ENCODE peak calls at places on chromosomes 5 and 9, in six cellular contexts. One of them, this sample, is unnamed.

GRCh38 chr5:142522983-142523382 is 162.9 kb downstream of the FGF1 start:
- DNase-seq in uterus: no peak
- DNase-seq in foreskin fibroblast: no peak
- DNase-seq in IMR-90: no peak
- DNase-seq in keratinocyte: no peak
- DNase-seq in heart right ventricle: no peak
- DNase-seq in this sample: no peak

GRCh38 chr5:142433526-142434321 is 108.9 kb upstream of the SPRY4 start:
- DNase-seq in IMR-90: peak; percentile 47
- DNase-seq in foreskin fibroblast: peak; percentile 46
- DNase-seq in heart right ventricle: no peak
- DNase-seq in uterus: no peak
- DNase-seq in keratinocyte: no peak
- DNase-seq in this sample: no peak

GRCh38 chr5:32710335-32710858 is 724 bp upstream of the NPR3 start:
- DNase-seq in uterus: peak; percentile 15
- DNase-seq in heart right ventricle: peak; percentile 45
- DNase-seq in foreskin fibroblast: no peak
- DNase-seq in keratinocyte: no peak
- DNase-seq in IMR-90: no peak
- DNase-seq in this sample: no peak

GRCh38 chr9:136087741-136088480 is 7.2 kb downstream of the NACC2 start:
- DNase-seq in foreskin fibroblast: no peak
- DNase-seq in uterus: no peak
- DNase-seq in heart right ventricle: peak; percentile 28
- DNase-seq in IMR-90: no peak
- DNase-seq in keratinocyte: no peak
- DNase-seq in this sample: peak; percentile 20

GRCh38 chr5:139642213-139642612 is 5.9 kb upstream of the CXXC5 start:
- DNase-seq in IMR-90: no peak
- DNase-seq in foreskin fibroblast: no peak
- DNase-seq in heart right ventricle: no peak
- DNase-seq in keratinocyte: no peak
- DNase-seq in uterus: no peak
- DNase-seq in this sample: no peak

GRCh38 chr9:27665121-27665520 is 91.8 kb upstream of the C9orf72 start:
- DNase-seq in heart right ventricle: no peak
- DNase-seq in uterus: no peak
- DNase-seq in foreskin fibroblast: no peak
- DNase-seq in IMR-90: no peak
- DNase-seq in keratinocyte: no peak
- DNase-seq in this sample: no peak

GRCh38 chr9:14170973-14171596 is 142.9 kb downstream of the NFIB start:
- DNase-seq in uterus: no peak
- DNase-seq in keratinocyte: peak; percentile 26
- DNase-seq in foreskin fibroblast: peak; percentile 47
- DNase-seq in IMR-90: peak; percentile 83
- DNase-seq in heart right ventricle: no peak
- DNase-seq in this sample: no peak

GRCh38 chr5:55551298-55551846 is 16.6 kb upstream of the PLPP1 start:
- DNase-seq in IMR-90: no peak
- DNase-seq in keratinocyte: no peak
- DNase-seq in heart right ventricle: no peak
- DNase-seq in foreskin fibroblast: no peak
- DNase-seq in uterus: no peak
- DNase-seq in this sample: no peak

GRCh38 chr9:108530141-108530540 is 325.6 kb downstream of the ACTL7B start:
- DNase-seq in IMR-90: no peak
- DNase-seq in keratinocyte: no peak
- DNase-seq in foreskin fibroblast: no peak
- DNase-seq in uterus: no peak
- DNase-seq in heart right ventricle: no peak
- DNase-seq in this sample: no peak

GRCh38 chr9:108534741-108535140 is 321.0 kb downstream of the ACTL7B start:
- DNase-seq in IMR-90: peak; percentile 88
- DNase-seq in heart right ventricle: no peak
- DNase-seq in foreskin fibroblast: peak; percentile 90
- DNase-seq in keratinocyte: no peak
- DNase-seq in uterus: no peak
- DNase-seq in this sample: no peak

GRCh38 chr9:108537756-108538155 is 318.0 kb downstream of the ACTL7B start:
- DNase-seq in IMR-90: peak; percentile 16
- DNase-seq in keratinocyte: no peak
- DNase-seq in heart right ventricle: no peak
- DNase-seq in foreskin fibroblast: peak; percentile 35
- DNase-seq in uterus: no peak
- DNase-seq in this sample: no peak

GRCh38 chr9:108536836-108537601 is 318.8 kb downstream of the ACTL7B start:
- DNase-seq in keratinocyte: no peak
- DNase-seq in heart right ventricle: no peak
- DNase-seq in IMR-90: peak; percentile 18
- DNase-seq in uterus: no peak
- DNase-seq in foreskin fibroblast: peak; percentile 65
- DNase-seq in this sample: no peak

GRCh38 chr9:108535526-108535925 is 320.3 kb downstream of the ACTL7B start:
- DNase-seq in foreskin fibroblast: peak; percentile 30
- DNase-seq in IMR-90: no peak
- DNase-seq in keratinocyte: no peak
- DNase-seq in uterus: no peak
- DNase-seq in heart right ventricle: no peak
- DNase-seq in this sample: no peak
- TF ChIP-seq CTCF in foreskin fibroblast: peak; percentile 29
- TF ChIP-seq CTCF in IMR-90: peak; percentile 25
- TF ChIP-seq CTCF in keratinocyte: peak; percentile 34
- TF ChIP-seq CTCF in uterus: peak; percentile 11
- TF ChIP-seq CTCF in heart right ventricle: peak; percentile 37
- TF ChIP-seq CTCF in this sample: peak; percentile 73

GRCh38 chr5:15791274-15791673 is 291.3 kb downstream of the FBXL7 start:
- DNase-seq in IMR-90: no peak
- DNase-seq in heart right ventricle: no peak
- DNase-seq in uterus: no peak
- DNase-seq in keratinocyte: no peak
- DNase-seq in foreskin fibroblast: peak; percentile 25
- DNase-seq in this sample: no peak
- TF ChIP-seq CTCF in IMR-90: no peak
- TF ChIP-seq CTCF in heart right ventricle: peak; percentile 32
- TF ChIP-seq CTCF in uterus: no peak
- TF ChIP-seq CTCF in keratinocyte: no peak
- TF ChIP-seq CTCF in foreskin fibroblast: no peak
- TF ChIP-seq CTCF in this sample: no peak

GRCh38 chr5:158756873-158757272 is 342.8 kb downstream of the EBF1 start:
- DNase-seq in keratinocyte: no peak
- DNase-seq in heart right ventricle: no peak
- DNase-seq in foreskin fibroblast: no peak
- DNase-seq in IMR-90: no peak
- DNase-seq in uterus: no peak
- DNase-seq in this sample: no peak
- TF ChIP-seq CTCF in keratinocyte: no peak
- TF ChIP-seq CTCF in heart right ventricle: no peak
- TF ChIP-seq CTCF in foreskin fibroblast: no peak
- TF ChIP-seq CTCF in IMR-90: no peak
- TF ChIP-seq CTCF in uterus: no peak
- TF ChIP-seq CTCF in this sample: no peak

DNA sequence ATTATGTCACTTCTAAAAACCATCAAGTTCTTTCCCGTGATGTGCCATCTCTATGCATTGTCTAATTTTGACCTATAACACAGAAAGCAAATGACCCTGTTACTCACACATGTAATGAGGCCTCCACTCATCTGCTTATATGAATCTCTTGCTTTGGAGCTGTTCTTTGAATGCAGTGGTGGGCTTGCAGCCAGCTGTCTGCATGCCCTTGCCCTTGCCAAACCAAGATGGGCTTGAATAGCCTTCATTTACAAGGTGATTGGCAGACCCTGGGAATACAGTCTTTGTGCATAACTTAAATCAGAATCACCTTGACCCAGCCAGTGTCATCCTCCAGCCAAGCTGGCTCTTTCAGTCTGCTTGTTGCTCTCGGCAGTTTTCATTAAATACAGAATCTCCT is 163.3 kb downstream of the TRIO start:
- DNase-seq in uterus: no peak
- DNase-seq in IMR-90: no peak
- DNase-seq in foreskin fibroblast: no peak
- DNase-seq in keratinocyte: no peak
- DNase-seq in heart right ventricle: no peak
- DNase-seq in this sample: no peak
- TF ChIP-seq CTCF in uterus: no peak
- TF ChIP-seq CTCF in IMR-90: no peak
- TF ChIP-seq CTCF in foreskin fibroblast: no peak
- TF ChIP-seq CTCF in keratinocyte: no peak
- TF ChIP-seq CTCF in heart right ventricle: no peak
- TF ChIP-seq CTCF in this sample: no peak

GRCh38 chr5:58794875-58795274 is 212.0 kb downstream of the RAB3C start:
- DNase-seq in foreskin fibroblast: no peak
- DNase-seq in uterus: no peak
- DNase-seq in heart right ventricle: no peak
- DNase-seq in IMR-90: no peak
- DNase-seq in keratinocyte: no peak
- DNase-seq in this sample: no peak
- TF ChIP-seq CTCF in foreskin fibroblast: no peak
- TF ChIP-seq CTCF in uterus: no peak
- TF ChIP-seq CTCF in heart right ventricle: no peak
- TF ChIP-seq CTCF in IMR-90: no peak
- TF ChIP-seq CTCF in keratinocyte: no peak
- TF ChIP-seq CTCF in this sample: no peak

GRCh38 chr5:112216140-112216539 is 202.9 kb downstream of the EPB41L4A start:
- DNase-seq in IMR-90: no peak
- DNase-seq in foreskin fibroblast: no peak
- DNase-seq in heart right ventricle: no peak
- DNase-seq in keratinocyte: no peak
- DNase-seq in uterus: no peak
- DNase-seq in this sample: no peak

GRCh38 chr5:112205840-112206239 is 213.2 kb downstream of the EPB41L4A start:
- DNase-seq in keratinocyte: no peak
- DNase-seq in uterus: no peak
- DNase-seq in IMR-90: no peak
- DNase-seq in heart right ventricle: no peak
- DNase-seq in foreskin fibroblast: no peak
- DNase-seq in this sample: no peak

GRCh38 chr5:112208699-112209615 is 210.1 kb downstream of the EPB41L4A start:
- DNase-seq in keratinocyte: no peak
- DNase-seq in uterus: no peak
- DNase-seq in IMR-90: peak; percentile 4
- DNase-seq in heart right ventricle: no peak
- DNase-seq in foreskin fibroblast: no peak
- DNase-seq in this sample: no peak

GRCh38 chr5:112210430-112211005 is 208.6 kb downstream of the EPB41L4A start:
- DNase-seq in keratinocyte: no peak
- DNase-seq in uterus: no peak
- DNase-seq in IMR-90: peak; percentile 17
- DNase-seq in foreskin fibroblast: peak; percentile 53
- DNase-seq in heart right ventricle: no peak
- DNase-seq in this sample: no peak
- TF ChIP-seq CTCF in keratinocyte: peak; percentile 61
- TF ChIP-seq CTCF in uterus: peak; percentile 50
- TF ChIP-seq CTCF in IMR-90: peak; percentile 58
- TF ChIP-seq CTCF in foreskin fibroblast: peak; percentile 70
- TF ChIP-seq CTCF in heart right ventricle: peak; percentile 59
- TF ChIP-seq CTCF in this sample: peak; percentile 51

DNA sequence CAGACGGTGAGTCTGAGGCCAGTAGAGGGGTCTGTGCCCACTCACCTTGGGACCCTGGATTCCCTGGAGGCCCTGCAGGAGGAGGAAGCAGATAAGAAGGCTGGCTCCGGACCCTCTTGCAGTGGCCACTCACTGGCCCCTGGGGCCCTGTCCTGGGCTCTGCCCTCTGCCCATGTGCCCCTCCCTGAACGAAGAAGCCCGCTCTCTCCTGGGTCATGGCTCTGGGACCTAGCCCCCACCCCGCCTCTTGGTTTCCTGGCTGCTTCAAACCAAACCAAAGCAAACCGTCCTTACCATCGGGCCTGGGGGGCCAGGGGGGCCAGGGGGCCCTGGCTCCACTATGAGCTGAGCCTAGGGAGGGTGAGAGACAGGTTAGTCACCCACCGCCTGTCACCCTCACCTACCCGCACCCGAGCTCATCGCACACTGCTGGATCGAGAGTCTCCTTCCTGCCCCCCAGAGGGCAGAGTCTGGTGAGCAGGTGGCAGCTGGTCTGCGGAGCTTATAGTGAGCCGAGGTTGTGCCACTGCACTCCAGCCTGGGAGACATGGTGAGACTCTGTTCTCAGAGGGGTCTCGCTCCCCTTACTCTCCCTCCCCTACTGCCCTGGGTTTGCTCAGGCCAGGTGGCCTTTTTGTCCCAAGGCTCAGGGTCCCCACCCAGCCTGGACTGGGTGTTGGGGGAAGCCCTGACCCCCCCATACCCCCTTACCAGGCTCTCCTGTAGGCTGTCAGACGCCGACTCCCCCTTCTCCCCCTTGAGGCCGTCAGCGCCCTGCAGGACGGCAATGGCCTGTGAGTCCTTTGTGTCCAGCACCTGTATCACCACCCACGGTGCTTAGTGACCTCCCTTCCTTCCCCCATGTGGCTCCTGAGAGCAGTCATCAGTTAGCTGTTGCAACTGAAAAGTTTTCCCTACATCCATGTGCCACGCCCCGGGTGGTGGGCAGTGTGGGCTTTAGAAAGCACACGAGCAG is 15.2 kb upstream of the PHYKPL start:
- DNase-seq in IMR-90: no peak
- DNase-seq in uterus: no peak
- DNase-seq in foreskin fibroblast: no peak
- DNase-seq in keratinocyte: no peak
- DNase-seq in heart right ventricle: no peak
- DNase-seq in this sample: no peak
- TF ChIP-seq CTCF in IMR-90: no peak
- TF ChIP-seq CTCF in uterus: no peak
- TF ChIP-seq CTCF in foreskin fibroblast: no peak
- TF ChIP-seq CTCF in keratinocyte: no peak
- TF ChIP-seq CTCF in heart right ventricle: no peak
- TF ChIP-seq CTCF in this sample: no peak

GRCh38 chr9:134344068-134344820 is 18.0 kb downstream of the RXRA start:
- DNase-seq in heart right ventricle: peak; percentile 66
- DNase-seq in keratinocyte: no peak
- DNase-seq in IMR-90: peak; percentile 9
- DNase-seq in foreskin fibroblast: no peak
- DNase-seq in uterus: no peak
- DNase-seq in this sample: peak; percentile 83
- TF ChIP-seq CTCF in heart right ventricle: peak; percentile 7
- TF ChIP-seq CTCF in keratinocyte: peak; percentile 42
- TF ChIP-seq CTCF in IMR-90: no peak
- TF ChIP-seq CTCF in foreskin fibroblast: no peak
- TF ChIP-seq CTCF in uterus: no peak
- TF ChIP-seq CTCF in this sample: peak; percentile 22